ENCODE peak calls at places on chromosomes 3 and 15, in six cellular contexts. O, B, V, Y, D and I are unnamed samples.

GRCh38 chr3:93843981-93844380 is 129.7 kb downstream of the PROS1 start:
- DNase-seq in O (no peak), B (no peak), V (peak), Y (no peak), D (peak), I (no peak)

GRCh38 chr3:194330579-194330978 is 20.5 kb downstream of the CPN2 start:
- DNase-seq in O (no peak), B (no peak), V (peak), Y (no peak), D (peak), I (no peak)

GRCh38 chr3:126536126-126536525 is 12.2 kb downstream of the CHST13 start:
- DNase-seq in O (no peak), B (no peak), V (no peak), Y (no peak), D (no peak), I (no peak)

GRCh38 chr3:121630355-121630754 is 30.3 kb downstream of the HCLS1 start:
- DNase-seq in O (no peak), B (no peak), V (no peak), Y (no peak), D (no peak), I (no peak)

GRCh38 chr15:85742186-85742751 is 52.5 kb downstream of the KLHL25 start:
- DNase-seq in O (no peak), B (no peak), V (peak), Y (no peak), D (peak), I (no peak)

GRCh38 chr15:60162911-60163310 is 158.8 kb downstream of the FOXB1 start:
- DNase-seq in O (no peak), B (no peak), V (no peak), Y (no peak), D (no peak), I (no peak)

GRCh38 chr3:179961081-179962078 is 75.4 kb downstream of the PEX5L start:
- DNase-seq in O (no peak), B (no peak), V (no peak), Y (no peak), D (no peak), I (peak)

GRCh38 chr3:78951546-78951945 is 816.3 kb downstream of the ROBO1 start:
- DNase-seq in O (no peak), B (no peak), V (no peak), Y (no peak), D (no peak), I (no peak)

GRCh38 chr3:98647197-98647596 is 53.8 kb upstream of the CPOX start:
- DNase-seq in O (no peak), B (no peak), V (no peak), Y (no peak), D (no peak), I (no peak)

GRCh38 chr15:80635953-80636352 is 59.2 kb upstream of the ABHD17C start:
- DNase-seq in O (no peak), B (no peak), V (peak), Y (no peak), D (no peak), I (no peak)

GRCh38 chr3:45321607-45322391 is 66.6 kb upstream of the LARS2 start:
- DNase-seq in O (no peak), B (no peak), V (no peak), Y (no peak), D (no peak), I (no peak)

GRCh38 chr3:149753717-149754116 is 1.4 kb upstream of the COMMD2 start:
- DNase-seq in O (no peak), B (no peak), V (peak), Y (no peak), D (no peak), I (no peak)

GRCh38 chr3:71584216-71585061 is 911 bp upstream of the FOXP1 start:
- DNase-seq in O (peak), B (peak), V (peak), Y (peak), D (peak), I (peak)

GRCh38 chr3:149554826-149555225 is 80.3 kb downstream of the TM4SF4 start:
- DNase-seq in O (no peak), B (no peak), V (peak), Y (no peak), D (peak), I (no peak)

GRCh38 chr3:14774431-14774830 is 44.3 kb upstream of the FGD5 start:
- DNase-seq in O (no peak), B (no peak), V (no peak), Y (no peak), D (no peak), I (no peak)

GRCh38 chr15:58454950-58455401 is 23.2 kb downstream of the LIPC start:
- DNase-seq in O (no peak), B (no peak), V (peak), Y (no peak), D (peak), I (no peak)

GRCh38 chr3:171462224-171462623 is 2.0 kb upstream of the TNIK start:
- DNase-seq in O (no peak), B (no peak), V (no peak), Y (no peak), D (no peak), I (no peak)

GRCh38 chr15:77107531-77108355 is 36.8 kb upstream of the TSPAN3 start:
- DNase-seq in O (peak), B (peak), V (peak), Y (peak), D (peak), I (peak)

GRCh38 chr15:38714309-38715072 is 149.9 kb upstream of the RASGRP1 start:
- DNase-seq in O (no peak), B (no peak), V (peak), Y (no peak), D (peak), I (no peak)

GRCh38 chr3:53938645-53939044 is 47.0 kb upstream of the SELENOK start:
- DNase-seq in O (peak), B (peak), V (peak), Y (peak), D (peak), I (peak)

GRCh38 chr3:67109651-67110204 is 111.6 kb downstream of the KBTBD8 start:
- DNase-seq in O (no peak), B (no peak), V (peak), Y (no peak), D (peak), I (peak)

GRCh38 chr3:62586356-62586755 is 213.0 kb upstream of the FEZF2 start:
- DNase-seq in O (no peak), B (no peak), V (peak), Y (no peak), D (peak), I (no peak)

GRCh38 chr3:132289311-132289710 is 27.9 kb upstream of the ACP3 start:
- DNase-seq in O (no peak), B (no peak), V (peak), Y (no peak), D (peak), I (no peak)